ENCODE peak calls at places on chromosomes 3 and 15, in eight cellular contexts. One of them, this sample, is unnamed.

GRCh38 chr3:157769378-157769777 is 266.2 kb upstream of the VEPH1 start:
- DNase-seq in NCI-H1048: no peak
- DNase-seq in GM23248: no peak
- DNase-seq in GM04504: no peak
- DNase-seq in NCI-H1417: no peak
- DNase-seq in upper lobe of right lung: no peak
- DNase-seq in osteoblast: no peak
- DNase-seq in kidney tubule cell: no peak
- DNase-seq in this sample: no peak

GRCh38 chr15:101641134-101641764 is 10.9 kb downstream of the TM2D3 start:
- DNase-seq in NCI-H1048: peak
- DNase-seq in GM23248: peak
- DNase-seq in GM04504: peak
- DNase-seq in NCI-H1417: peak
- DNase-seq in upper lobe of right lung: no peak
- DNase-seq in osteoblast: peak
- DNase-seq in kidney tubule cell: peak
- DNase-seq in this sample: peak

GRCh38 chr3:58607816-58608215 is 30.6 kb upstream of the FAM107A start:
- DNase-seq in NCI-H1048: no peak
- DNase-seq in GM23248: no peak
- DNase-seq in GM04504: no peak
- DNase-seq in NCI-H1417: no peak
- DNase-seq in upper lobe of right lung: no peak
- DNase-seq in osteoblast: no peak
- DNase-seq in kidney tubule cell: peak
- DNase-seq in this sample: no peak

GRCh38 chr3:49813497-49814174 is at the start of gene UBA7:
- DNase-seq in NCI-H1048: no peak
- DNase-seq in GM23248: peak
- DNase-seq in GM04504: peak
- DNase-seq in NCI-H1417: no peak
- DNase-seq in upper lobe of right lung: no peak
- DNase-seq in osteoblast: peak
- DNase-seq in kidney tubule cell: peak
- DNase-seq in this sample: no peak

GRCh38 chr3:159200176-159200575 is 398.3 kb downstream of the MFSD1 start:
- DNase-seq in NCI-H1048: no peak
- DNase-seq in GM23248: peak
- DNase-seq in GM04504: peak
- DNase-seq in NCI-H1417: no peak
- DNase-seq in upper lobe of right lung: no peak
- DNase-seq in osteoblast: peak
- DNase-seq in kidney tubule cell: peak
- DNase-seq in this sample: peak

GRCh38 chr3:59857589-59858346 is 807.9 kb upstream of the CFAP20DC start:
- DNase-seq in NCI-H1048: peak
- DNase-seq in GM23248: peak
- DNase-seq in GM04504: peak
- DNase-seq in NCI-H1417: peak
- DNase-seq in upper lobe of right lung: peak
- DNase-seq in osteoblast: peak
- DNase-seq in kidney tubule cell: peak
- DNase-seq in this sample: peak

GRCh38 chr3:14241716-14242115 is 63.1 kb downstream of the LSM3 start:
- DNase-seq in NCI-H1048: no peak
- DNase-seq in GM23248: no peak
- DNase-seq in GM04504: no peak
- DNase-seq in NCI-H1417: no peak
- DNase-seq in upper lobe of right lung: no peak
- DNase-seq in osteoblast: no peak
- DNase-seq in kidney tubule cell: no peak
- DNase-seq in this sample: no peak

GRCh38 chr3:79361748-79362378 is 405.9 kb downstream of the ROBO1 start:
- DNase-seq in NCI-H1048: peak
- DNase-seq in GM23248: peak
- DNase-seq in GM04504: no peak
- DNase-seq in NCI-H1417: peak
- DNase-seq in upper lobe of right lung: no peak
- DNase-seq in osteoblast: no peak
- DNase-seq in kidney tubule cell: peak
- DNase-seq in this sample: peak

GRCh38 chr3:119294889-119295769 is 946 bp downstream of the ARHGAP31 start:
- DNase-seq in NCI-H1048: no peak
- DNase-seq in GM23248: peak
- DNase-seq in GM04504: no peak
- DNase-seq in NCI-H1417: no peak
- DNase-seq in upper lobe of right lung: peak
- DNase-seq in osteoblast: peak
- DNase-seq in kidney tubule cell: peak
- DNase-seq in this sample: no peak

GRCh38 chr3:173739716-173740115 is 342.2 kb downstream of the NLGN1 start:
- DNase-seq in NCI-H1048: no peak
- DNase-seq in GM23248: no peak
- DNase-seq in GM04504: no peak
- DNase-seq in NCI-H1417: no peak
- DNase-seq in upper lobe of right lung: no peak
- DNase-seq in osteoblast: no peak
- DNase-seq in kidney tubule cell: peak
- DNase-seq in this sample: no peak

GRCh38 chr3:184085389-184085852 is 11.4 kb upstream of the HTR3E start:
- DNase-seq in NCI-H1048: no peak
- DNase-seq in GM23248: no peak
- DNase-seq in GM04504: no peak
- DNase-seq in NCI-H1417: no peak
- DNase-seq in upper lobe of right lung: no peak
- DNase-seq in osteoblast: peak
- DNase-seq in kidney tubule cell: peak
- DNase-seq in this sample: no peak

GRCh38 chr3:15272431-15273196 is 59.8 kb downstream of the SH3BP5 start:
- DNase-seq in NCI-H1048: no peak
- DNase-seq in GM23248: no peak
- DNase-seq in GM04504: no peak
- DNase-seq in NCI-H1417: no peak
- DNase-seq in upper lobe of right lung: no peak
- DNase-seq in osteoblast: no peak
- DNase-seq in kidney tubule cell: no peak
- DNase-seq in this sample: no peak

GRCh38 chr3:124887177-124887995 is at the start of gene ITGB5:
- DNase-seq in NCI-H1048: peak
- DNase-seq in GM23248: peak
- DNase-seq in GM04504: peak
- DNase-seq in NCI-H1417: no peak
- DNase-seq in upper lobe of right lung: peak
- DNase-seq in osteoblast: peak
- DNase-seq in kidney tubule cell: peak
- DNase-seq in this sample: peak

GRCh38 chr3:135136361-135137100 is 341.5 kb downstream of the EPHB1 start:
- DNase-seq in NCI-H1048: no peak
- DNase-seq in GM23248: no peak
- DNase-seq in GM04504: no peak
- DNase-seq in NCI-H1417: no peak
- DNase-seq in upper lobe of right lung: no peak
- DNase-seq in osteoblast: no peak
- DNase-seq in kidney tubule cell: no peak
- DNase-seq in this sample: no peak

GRCh38 chr3:125260158-125260557 is 47.6 kb upstream of the SLC12A8 start:
- DNase-seq in NCI-H1048: no peak
- DNase-seq in GM23248: no peak
- DNase-seq in GM04504: no peak
- DNase-seq in NCI-H1417: no peak
- DNase-seq in upper lobe of right lung: no peak
- DNase-seq in osteoblast: no peak
- DNase-seq in kidney tubule cell: no peak
- DNase-seq in this sample: no peak

GRCh38 chr15:53453253-53454105 is 306.0 kb downstream of the WDR72 start:
- DNase-seq in NCI-H1048: no peak
- DNase-seq in GM23248: no peak
- DNase-seq in GM04504: no peak
- DNase-seq in NCI-H1417: no peak
- DNase-seq in upper lobe of right lung: no peak
- DNase-seq in osteoblast: no peak
- DNase-seq in kidney tubule cell: no peak
- DNase-seq in this sample: no peak

GRCh38 chr3:15685927-15686326 is 84.4 kb downstream of the BTD start:
- DNase-seq in NCI-H1048: no peak
- DNase-seq in GM23248: no peak
- DNase-seq in GM04504: no peak
- DNase-seq in NCI-H1417: no peak
- DNase-seq in upper lobe of right lung: no peak
- DNase-seq in osteoblast: no peak
- DNase-seq in kidney tubule cell: no peak
- DNase-seq in this sample: no peak

GRCh38 chr3:138463724-138464489 is 29.5 kb downstream of the ESYT3 start:
- DNase-seq in NCI-H1048: no peak
- DNase-seq in GM23248: no peak
- DNase-seq in GM04504: no peak
- DNase-seq in NCI-H1417: no peak
- DNase-seq in upper lobe of right lung: peak
- DNase-seq in osteoblast: no peak
- DNase-seq in kidney tubule cell: no peak
- DNase-seq in this sample: no peak

GRCh38 chr3:154148541-154148940 is 27.4 kb downstream of the ARHGEF26 start:
- DNase-seq in NCI-H1048: no peak
- DNase-seq in GM23248: no peak
- DNase-seq in GM04504: no peak
- DNase-seq in NCI-H1417: no peak
- DNase-seq in upper lobe of right lung: no peak
- DNase-seq in osteoblast: no peak
- DNase-seq in kidney tubule cell: peak
- DNase-seq in this sample: no peak

GRCh38 chr3:156902916-156903315 is 76.8 kb downstream of the LEKR1 start:
- DNase-seq in NCI-H1048: no peak
- DNase-seq in GM23248: peak
- DNase-seq in GM04504: no peak
- DNase-seq in NCI-H1417: no peak
- DNase-seq in upper lobe of right lung: no peak
- DNase-seq in osteoblast: no peak
- DNase-seq in kidney tubule cell: no peak
- DNase-seq in this sample: no peak

GRCh38 chr15:52765779-52766178 is 24.4 kb downstream of the ONECUT1 start:
- DNase-seq in NCI-H1048: no peak
- DNase-seq in GM23248: peak
- DNase-seq in GM04504: no peak
- DNase-seq in NCI-H1417: no peak
- DNase-seq in upper lobe of right lung: no peak
- DNase-seq in osteoblast: no peak
- DNase-seq in kidney tubule cell: peak
- DNase-seq in this sample: no peak

GRCh38 chr3:42891042-42891441 is 14.9 kb upstream of the ZNF662 start:
- DNase-seq in NCI-H1048: no peak
- DNase-seq in GM23248: no peak
- DNase-seq in GM04504: no peak
- DNase-seq in NCI-H1417: no peak
- DNase-seq in upper lobe of right lung: no peak
- DNase-seq in osteoblast: no peak
- DNase-seq in kidney tubule cell: peak
- DNase-seq in this sample: no peak

GRCh38 chr15:48337626-48338025 is 6.4 kb downstream of the DUT start:
- DNase-seq in NCI-H1048: no peak
- DNase-seq in GM23248: no peak
- DNase-seq in GM04504: no peak
- DNase-seq in NCI-H1417: no peak
- DNase-seq in upper lobe of right lung: no peak
- DNase-seq in osteoblast: no peak
- DNase-seq in kidney tubule cell: no peak
- DNase-seq in this sample: no peak

GRCh38 chr3:18134386-18135082 is 290.6 kb downstream of the SATB1 start:
- DNase-seq in NCI-H1048: no peak
- DNase-seq in GM23248: peak
- DNase-seq in GM04504: no peak
- DNase-seq in NCI-H1417: no peak
- DNase-seq in upper lobe of right lung: no peak
- DNase-seq in osteoblast: no peak
- DNase-seq in kidney tubule cell: peak
- DNase-seq in this sample: no peak

GRCh38 chr3:138578961-138579574 is 15.0 kb downstream of the CEP70 start:
- DNase-seq in NCI-H1048: no peak
- DNase-seq in GM23248: no peak
- DNase-seq in GM04504: no peak
- DNase-seq in NCI-H1417: no peak
- DNase-seq in upper lobe of right lung: no peak
- DNase-seq in osteoblast: no peak
- DNase-seq in kidney tubule cell: no peak
- DNase-seq in this sample: no peak

GRCh38 chr3:46380471-46381215 is 9.9 kb downstream of the CCR5 start:
- DNase-seq in NCI-H1048: no peak
- DNase-seq in GM23248: no peak
- DNase-seq in GM04504: no peak
- DNase-seq in NCI-H1417: no peak
- DNase-seq in upper lobe of right lung: no peak
- DNase-seq in osteoblast: no peak
- DNase-seq in kidney tubule cell: no peak
- DNase-seq in this sample: no peak

GRCh38 chr3:64805248-64805647 is 117.4 kb upstream of the ADAMTS9 start:
- DNase-seq in NCI-H1048: no peak
- DNase-seq in GM23248: no peak
- DNase-seq in GM04504: no peak
- DNase-seq in NCI-H1417: no peak
- DNase-seq in upper lobe of right lung: no peak
- DNase-seq in osteoblast: no peak
- DNase-seq in kidney tubule cell: no peak
- DNase-seq in this sample: no peak

GRCh38 chr3:187465503-187465902 is 97.3 kb downstream of the RTP4 start:
- DNase-seq in NCI-H1048: no peak
- DNase-seq in GM23248: no peak
- DNase-seq in GM04504: no peak
- DNase-seq in NCI-H1417: no peak
- DNase-seq in upper lobe of right lung: no peak
- DNase-seq in osteoblast: no peak
- DNase-seq in kidney tubule cell: no peak
- DNase-seq in this sample: no peak

This sample was measured in HCT116.